ENCODE peak calls at places on chromosomes 16 and 17, in nine cellular contexts. A is ascending aorta, B is smooth muscle cell of the brain vasculature, S is astrocyte of the cerebellum, Q is hippocampal formation, J is posterior vena cava, K is cardiac muscle cell, X is cerebellar cortex, G is stromal cell of bone marrow. I is an unnamed sample.

GRCh38 chr16:31477220-31478216 is 5.4 kb upstream of the SLC5A2 start:
- DNase-seq in K (peak; percentile 85), B (no peak), S (no peak), G (no peak), A (no peak), X (no peak), J (no peak), Q (no peak), I (no peak)

GRCh38 chr17:82458885-82459424 is 414 bp downstream of the NARF start:
- DNase-seq in G (no peak), A (no peak), K (peak; percentile 25), S (no peak), X (no peak), B (no peak), Q (no peak), J (peak; percentile 87), I (peak; percentile 24)

GRCh38 chr16:985237-985636 is 3.7 kb downstream of the SOX8 start:
- DNase-seq in K (no peak), S (no peak), B (no peak), J (no peak), A (no peak), Q (peak; percentile 56), X (no peak), G (no peak), I (no peak)

GRCh38 chr17:29014716-29015115 is 8.9 kb upstream of the SEZ6 start:
- DNase-seq in G (no peak), J (no peak), A (no peak), X (no peak), S (no peak), K (no peak), B (no peak), Q (no peak), I (no peak)

GRCh38 chr16:11890231-11890630 is 25.5 kb downstream of the GSPT1 start:
- DNase-seq in Q (no peak), J (no peak), X (no peak), B (no peak), S (no peak), K (no peak), A (no peak), G (no peak), I (no peak)

GRCh38 chr17:33318241-33318640 is 25.1 kb upstream of the ASIC2 start:
- DNase-seq in X (no peak), Q (no peak), B (no peak), S (no peak), K (no peak), A (no peak), G (no peak), J (no peak), I (no peak)

GRCh38 chr17:28381141-28381825 is 9.8 kb downstream of the SARM1 start:
- DNase-seq in B (no peak), S (no peak), J (peak; percentile 82), Q (no peak), K (peak; percentile 74), X (peak; percentile 44), A (no peak), G (no peak), I (no peak)

GRCh38 chr17:77392376-77393273 is 251.9 kb downstream of the SEC14L1 start:
- DNase-seq in K (peak; percentile 61), G (no peak), S (no peak), J (peak; percentile 90), Q (no peak), A (no peak), B (no peak), X (peak; percentile 98), I (no peak)

GRCh38 chr16:8885674-8886592 is 3.8 kb downstream of the LITAFD start:
- DNase-seq in Q (no peak), S (no peak), J (peak; percentile 71), A (no peak), X (no peak), B (no peak), K (peak; percentile 52), G (no peak), I (peak; percentile 18)

GRCh38 chr16:64543401-64543800 is 578.5 kb downstream of the CDH11 start:
- DNase-seq in G (no peak), B (no peak), X (no peak), S (no peak), K (no peak), J (no peak), A (no peak), Q (no peak), I (no peak)

GRCh38 chr17:58783380-58783779 is 27.7 kb downstream of the PPM1E start:
- DNase-seq in K (no peak), J (no peak), Q (no peak), A (no peak), S (peak; percentile 1), B (no peak), X (peak; percentile 17), G (no peak), I (no peak)

GRCh38 chr17:42187833-42188232 is 2.6 kb upstream of the HCRT start:
- DNase-seq in K (no peak), X (no peak), A (no peak), S (no peak), G (no peak), J (no peak), Q (no peak), B (no peak), I (no peak)

GRCh38 chr17:57541472-57542394 is 203.4 kb downstream of the CCDC182 start:
- DNase-seq in J (peak; percentile 87), B (no peak), G (no peak), X (no peak), A (peak; percentile 64), S (peak; percentile 32), Q (no peak), K (no peak), I (no peak)